ENCODE peak calls at places on chromosomes 2 and 18, in nine cellular contexts. One of them, this sample, is unnamed.

GRCh38 chr2:172953411-172953810 is 122.2 kb upstream of the MAP3K20 start:
- DNase-seq in HEK293T: no peak
- DNase-seq in T-helper 17 cell: no peak
- DNase-seq in sciatic nerve: no peak
- DNase-seq in CMK: no peak
- DNase-seq in epithelial cell of prostate: no peak
- DNase-seq in activated gamma-delta T cell treated with Interleukin-2 at 50 U/mL for 16 hours: no peak
- DNase-seq in natural killer cell: no peak
- DNase-seq in tibial artery: no peak
- DNase-seq in this sample: no peak

GRCh38 chr2:181058378-181059269 is 78.2 kb downstream of the UBE2E3 start:
- DNase-seq in HEK293T: no peak
- DNase-seq in activated gamma-delta T cell treated with Interleukin-2 at 50 U/mL for 16 hours: peak; percentile 29
- DNase-seq in CMK: peak; percentile 15
- DNase-seq in tibial artery: no peak
- DNase-seq in epithelial cell of prostate: no peak
- DNase-seq in T-helper 17 cell: no peak
- DNase-seq in natural killer cell: no peak
- DNase-seq in sciatic nerve: no peak
- DNase-seq in this sample: peak; percentile 64

GRCh38 chr2:188381614-188382013 is 89.9 kb downstream of the GULP1 start:
- DNase-seq in HEK293T: no peak
- DNase-seq in CMK: no peak
- DNase-seq in natural killer cell: no peak
- DNase-seq in tibial artery: no peak
- DNase-seq in epithelial cell of prostate: peak; percentile 60
- DNase-seq in activated gamma-delta T cell treated with Interleukin-2 at 50 U/mL for 16 hours: no peak
- DNase-seq in T-helper 17 cell: no peak
- DNase-seq in sciatic nerve: no peak
- DNase-seq in this sample: peak; percentile 72

GRCh38 chr18:424071-424868 is 76.2 kb downstream of the COLEC12 start:
- DNase-seq in HEK293T: no peak
- DNase-seq in T-helper 17 cell: no peak
- DNase-seq in epithelial cell of prostate: no peak
- DNase-seq in CMK: no peak
- DNase-seq in natural killer cell: no peak
- DNase-seq in activated gamma-delta T cell treated with Interleukin-2 at 50 U/mL for 16 hours: no peak
- DNase-seq in tibial artery: no peak
- DNase-seq in sciatic nerve: no peak
- DNase-seq in this sample: no peak

GRCh38 chr2:110868971-110869370 is 136.6 kb downstream of the ACOXL start:
- DNase-seq in HEK293T: no peak
- DNase-seq in T-helper 17 cell: no peak
- DNase-seq in epithelial cell of prostate: no peak
- DNase-seq in activated gamma-delta T cell treated with Interleukin-2 at 50 U/mL for 16 hours: no peak
- DNase-seq in CMK: no peak
- DNase-seq in tibial artery: no peak
- DNase-seq in sciatic nerve: no peak
- DNase-seq in natural killer cell: no peak
- DNase-seq in this sample: no peak

GRCh38 chr2:20141806-20142205 is 83.1 kb downstream of the SDC1 start:
- DNase-seq in tibial artery: no peak
- DNase-seq in HEK293T: no peak
- DNase-seq in sciatic nerve: no peak
- DNase-seq in epithelial cell of prostate: no peak
- DNase-seq in activated gamma-delta T cell treated with Interleukin-2 at 50 U/mL for 16 hours: no peak
- DNase-seq in T-helper 17 cell: no peak
- DNase-seq in CMK: no peak
- DNase-seq in natural killer cell: no peak
- DNase-seq in this sample: no peak

GRCh38 chr2:234025475-234025874 is 25.0 kb upstream of the SPP2 start:
- DNase-seq in HEK293T: no peak
- DNase-seq in activated gamma-delta T cell treated with Interleukin-2 at 50 U/mL for 16 hours: no peak
- DNase-seq in natural killer cell: no peak
- DNase-seq in sciatic nerve: no peak
- DNase-seq in tibial artery: no peak
- DNase-seq in epithelial cell of prostate: no peak
- DNase-seq in T-helper 17 cell: no peak
- DNase-seq in CMK: no peak
- DNase-seq in this sample: no peak

GRCh38 chr2:212364106-212364505 is 174.5 kb downstream of the ERBB4 start:
- DNase-seq in epithelial cell of prostate: no peak
- DNase-seq in CMK: no peak
- DNase-seq in tibial artery: no peak
- DNase-seq in natural killer cell: no peak
- DNase-seq in T-helper 17 cell: no peak
- DNase-seq in sciatic nerve: no peak
- DNase-seq in activated gamma-delta T cell treated with Interleukin-2 at 50 U/mL for 16 hours: no peak
- DNase-seq in HEK293T: no peak
- DNase-seq in this sample: no peak

GRCh38 chr2:127428057-127428814 is 10.0 kb downstream of the PROC start:
- DNase-seq in T-helper 17 cell: no peak
- DNase-seq in sciatic nerve: no peak
- DNase-seq in CMK: no peak
- DNase-seq in natural killer cell: no peak
- DNase-seq in HEK293T: no peak
- DNase-seq in tibial artery: no peak
- DNase-seq in epithelial cell of prostate: no peak
- DNase-seq in activated gamma-delta T cell treated with Interleukin-2 at 50 U/mL for 16 hours: no peak
- DNase-seq in this sample: no peak

GRCh38 chr2:45946023-45946422 is 294.5 kb downstream of the PRKCE start:
- DNase-seq in HEK293T: no peak
- DNase-seq in sciatic nerve: no peak
- DNase-seq in CMK: no peak
- DNase-seq in natural killer cell: no peak
- DNase-seq in T-helper 17 cell: no peak
- DNase-seq in tibial artery: no peak
- DNase-seq in activated gamma-delta T cell treated with Interleukin-2 at 50 U/mL for 16 hours: no peak
- DNase-seq in epithelial cell of prostate: peak; percentile 61
- DNase-seq in this sample: peak; percentile 76

GRCh38 chr2:237900891-237901831 is 41.7 kb downstream of the RAMP1 start:
- DNase-seq in activated gamma-delta T cell treated with Interleukin-2 at 50 U/mL for 16 hours: no peak
- DNase-seq in tibial artery: peak; percentile 64
- DNase-seq in sciatic nerve: peak; percentile 61
- DNase-seq in T-helper 17 cell: no peak
- DNase-seq in CMK: no peak
- DNase-seq in natural killer cell: peak; percentile 52
- DNase-seq in epithelial cell of prostate: no peak
- DNase-seq in HEK293T: no peak
- DNase-seq in this sample: no peak

GRCh38 chr18:20966795-20967194 is 144.8 kb downstream of the ROCK1 start:
- DNase-seq in HEK293T: no peak
- DNase-seq in tibial artery: no peak
- DNase-seq in CMK: no peak
- DNase-seq in T-helper 17 cell: no peak
- DNase-seq in activated gamma-delta T cell treated with Interleukin-2 at 50 U/mL for 16 hours: no peak
- DNase-seq in sciatic nerve: no peak
- DNase-seq in natural killer cell: no peak
- DNase-seq in epithelial cell of prostate: no peak
- DNase-seq in this sample: no peak

GRCh38 chr2:1591461-1591770 is 152.9 kb downstream of the PXDN start:
- DNase-seq in HEK293T: no peak
- DNase-seq in CMK: no peak
- DNase-seq in natural killer cell: no peak
- DNase-seq in T-helper 17 cell: no peak
- DNase-seq in tibial artery: no peak
- DNase-seq in epithelial cell of prostate: no peak
- DNase-seq in activated gamma-delta T cell treated with Interleukin-2 at 50 U/mL for 16 hours: no peak
- DNase-seq in sciatic nerve: no peak
- DNase-seq in this sample: no peak

GRCh38 chr2:113068706-113069485 is 1.1 kb downstream of the IL1F10 start:
- DNase-seq in T-helper 17 cell: no peak
- DNase-seq in activated gamma-delta T cell treated with Interleukin-2 at 50 U/mL for 16 hours: no peak
- DNase-seq in CMK: no peak
- DNase-seq in natural killer cell: no peak
- DNase-seq in sciatic nerve: no peak
- DNase-seq in HEK293T: no peak
- DNase-seq in epithelial cell of prostate: peak; percentile 61
- DNase-seq in tibial artery: no peak
- DNase-seq in this sample: no peak

GRCh38 chr2:159797468-159798375 is at the start of gene CD302:
- DNase-seq in epithelial cell of prostate: no peak
- DNase-seq in activated gamma-delta T cell treated with Interleukin-2 at 50 U/mL for 16 hours: peak; percentile 18
- DNase-seq in natural killer cell: peak; percentile 42
- DNase-seq in CMK: no peak
- DNase-seq in T-helper 17 cell: no peak
- DNase-seq in HEK293T: peak; percentile 68
- DNase-seq in tibial artery: peak; percentile 88
- DNase-seq in sciatic nerve: peak; percentile 90
- DNase-seq in this sample: peak; percentile 32

GRCh38 chr2:215383652-215384279 is 52.1 kb downstream of the FN1 start:
- DNase-seq in HEK293T: no peak
- DNase-seq in CMK: no peak
- DNase-seq in epithelial cell of prostate: no peak
- DNase-seq in tibial artery: no peak
- DNase-seq in T-helper 17 cell: no peak
- DNase-seq in sciatic nerve: no peak
- DNase-seq in natural killer cell: no peak
- DNase-seq in activated gamma-delta T cell treated with Interleukin-2 at 50 U/mL for 16 hours: no peak
- DNase-seq in this sample: no peak

GRCh38 chr2:32553829-32554432 is 73.9 kb upstream of the TTC27 start:
- DNase-seq in sciatic nerve: no peak
- DNase-seq in CMK: peak; percentile 9
- DNase-seq in HEK293T: peak; percentile 25
- DNase-seq in tibial artery: no peak
- DNase-seq in activated gamma-delta T cell treated with Interleukin-2 at 50 U/mL for 16 hours: no peak
- DNase-seq in natural killer cell: no peak
- DNase-seq in epithelial cell of prostate: no peak
- DNase-seq in T-helper 17 cell: no peak
- DNase-seq in this sample: peak; percentile 26

GRCh38 chr2:38524580-38524979 is 78.1 kb downstream of the HNRNPLL start:
- DNase-seq in T-helper 17 cell: no peak
- DNase-seq in natural killer cell: no peak
- DNase-seq in sciatic nerve: no peak
- DNase-seq in epithelial cell of prostate: no peak
- DNase-seq in CMK: no peak
- DNase-seq in tibial artery: no peak
- DNase-seq in activated gamma-delta T cell treated with Interleukin-2 at 50 U/mL for 16 hours: no peak
- DNase-seq in HEK293T: no peak
- DNase-seq in this sample: no peak

GRCh38 chr2:23376972-23377371 is 8.0 kb upstream of the KLHL29 start:
- DNase-seq in natural killer cell: no peak
- DNase-seq in T-helper 17 cell: no peak
- DNase-seq in HEK293T: no peak
- DNase-seq in CMK: no peak
- DNase-seq in epithelial cell of prostate: no peak
- DNase-seq in activated gamma-delta T cell treated with Interleukin-2 at 50 U/mL for 16 hours: no peak
- DNase-seq in tibial artery: no peak
- DNase-seq in sciatic nerve: no peak
- DNase-seq in this sample: no peak

GRCh38 chr2:69190743-69191425 is 177.9 kb downstream of the ANTXR1 start:
- DNase-seq in sciatic nerve: no peak
- DNase-seq in natural killer cell: no peak
- DNase-seq in T-helper 17 cell: no peak
- DNase-seq in epithelial cell of prostate: no peak
- DNase-seq in CMK: no peak
- DNase-seq in tibial artery: no peak
- DNase-seq in activated gamma-delta T cell treated with Interleukin-2 at 50 U/mL for 16 hours: no peak
- DNase-seq in HEK293T: no peak
- DNase-seq in this sample: no peak

GRCh38 chr18:13716916-13717315 is 9.4 kb downstream of the FAM210A start:
- DNase-seq in T-helper 17 cell: no peak
- DNase-seq in tibial artery: no peak
- DNase-seq in natural killer cell: no peak
- DNase-seq in HEK293T: no peak
- DNase-seq in sciatic nerve: no peak
- DNase-seq in activated gamma-delta T cell treated with Interleukin-2 at 50 U/mL for 16 hours: no peak
- DNase-seq in CMK: no peak
- DNase-seq in epithelial cell of prostate: no peak
- DNase-seq in this sample: no peak

GRCh38 chr2:136057802-136058140 is 60.2 kb downstream of the CXCR4 start:
- DNase-seq in CMK: no peak
- DNase-seq in natural killer cell: no peak
- DNase-seq in HEK293T: no peak
- DNase-seq in tibial artery: no peak
- DNase-seq in sciatic nerve: no peak
- DNase-seq in activated gamma-delta T cell treated with Interleukin-2 at 50 U/mL for 16 hours: no peak
- DNase-seq in T-helper 17 cell: no peak
- DNase-seq in epithelial cell of prostate: no peak
- DNase-seq in this sample: no peak

GRCh38 chr18:12462242-12462641 is 54.5 kb downstream of the PRELID3A start:
- DNase-seq in HEK293T: no peak
- DNase-seq in epithelial cell of prostate: no peak
- DNase-seq in tibial artery: no peak
- DNase-seq in T-helper 17 cell: no peak
- DNase-seq in natural killer cell: no peak
- DNase-seq in CMK: no peak
- DNase-seq in activated gamma-delta T cell treated with Interleukin-2 at 50 U/mL for 16 hours: no peak
- DNase-seq in sciatic nerve: no peak
- DNase-seq in this sample: no peak

GRCh38 chr2:241534701-241535375 is 23.7 kb upstream of the BOK start:
- DNase-seq in natural killer cell: no peak
- DNase-seq in tibial artery: no peak
- DNase-seq in CMK: no peak
- DNase-seq in activated gamma-delta T cell treated with Interleukin-2 at 50 U/mL for 16 hours: no peak
- DNase-seq in sciatic nerve: no peak
- DNase-seq in T-helper 17 cell: no peak
- DNase-seq in HEK293T: no peak
- DNase-seq in epithelial cell of prostate: no peak
- DNase-seq in this sample: no peak

GRCh38 chr2:120736202-120736954 is 710 bp downstream of the GLI2 start:
- DNase-seq in activated gamma-delta T cell treated with Interleukin-2 at 50 U/mL for 16 hours: no peak
- DNase-seq in HEK293T: no peak
- DNase-seq in sciatic nerve: peak; percentile 77
- DNase-seq in CMK: no peak
- DNase-seq in tibial artery: peak; percentile 79
- DNase-seq in natural killer cell: no peak
- DNase-seq in T-helper 17 cell: no peak
- DNase-seq in epithelial cell of prostate: no peak
- DNase-seq in this sample: peak; percentile 23

GRCh38 chr2:122737429-122738077 is 982.1 kb downstream of the TSN start:
- DNase-seq in T-helper 17 cell: no peak
- DNase-seq in natural killer cell: no peak
- DNase-seq in activated gamma-delta T cell treated with Interleukin-2 at 50 U/mL for 16 hours: no peak
- DNase-seq in CMK: no peak
- DNase-seq in sciatic nerve: no peak
- DNase-seq in tibial artery: no peak
- DNase-seq in HEK293T: no peak
- DNase-seq in epithelial cell of prostate: no peak
- DNase-seq in this sample: no peak

GRCh38 chr2:54240515-54241219 is 15.4 kb downstream of the TSPYL6 start:
- DNase-seq in CMK: no peak
- DNase-seq in activated gamma-delta T cell treated with Interleukin-2 at 50 U/mL for 16 hours: no peak
- DNase-seq in tibial artery: peak; percentile 74
- DNase-seq in T-helper 17 cell: no peak
- DNase-seq in HEK293T: no peak
- DNase-seq in natural killer cell: no peak
- DNase-seq in sciatic nerve: no peak
- DNase-seq in epithelial cell of prostate: no peak
- DNase-seq in this sample: no peak